ENCODE peak calls at places on chromosome 11, in five cellular contexts. One of them, this sample, is unnamed.

GRCh38 chr11:65132988-65133700 is 1.2 kb downstream of the SYVN1 start:
- DNase-seq in mammary epithelial cell: peak; percentile 67
- DNase-seq in adrenal gland: peak; percentile 58
- DNase-seq in ovary: peak; percentile 40
- DNase-seq in heart right ventricle: peak; percentile 20
- DNase-seq in this sample: no peak

GRCh38 chr11:118321386-118322082 is 17.0 kb downstream of the CD3E start:
- DNase-seq in mammary epithelial cell: no peak
- DNase-seq in adrenal gland: no peak
- DNase-seq in ovary: no peak
- DNase-seq in heart right ventricle: no peak
- DNase-seq in this sample: no peak

GRCh38 chr11:94932503-94932902 is 40.9 kb downstream of the CWC15 start:
- DNase-seq in mammary epithelial cell: no peak
- DNase-seq in adrenal gland: no peak
- DNase-seq in ovary: no peak
- DNase-seq in heart right ventricle: no peak
- DNase-seq in this sample: no peak

GRCh38 chr11:33735426-33736147 is 636 bp downstream of the CD59 start:
- DNase-seq in mammary epithelial cell: peak; percentile 54
- DNase-seq in adrenal gland: peak; percentile 38
- DNase-seq in ovary: peak; percentile 30
- DNase-seq in heart right ventricle: no peak
- DNase-seq in this sample: no peak

GRCh38 chr11:12600829-12601228 is 73.4 kb upstream of the TEAD1 start:
- DNase-seq in mammary epithelial cell: no peak
- DNase-seq in adrenal gland: no peak
- DNase-seq in ovary: no peak
- DNase-seq in heart right ventricle: no peak
- DNase-seq in this sample: no peak

GRCh38 chr11:120324932-120325810 is at the start of gene TLCD5:
- DNase-seq in mammary epithelial cell: peak; percentile 60
- DNase-seq in adrenal gland: peak; percentile 73
- DNase-seq in ovary: peak; percentile 78
- DNase-seq in heart right ventricle: peak; percentile 76
- DNase-seq in this sample: peak; percentile 83

GRCh38 chr11:23288001-23288783 is 427.9 kb upstream of the CCDC179 start:
- DNase-seq in mammary epithelial cell: peak; percentile 72
- DNase-seq in adrenal gland: peak; percentile 33
- DNase-seq in ovary: no peak
- DNase-seq in heart right ventricle: no peak
- DNase-seq in this sample: no peak

GRCh38 chr11:41456288-41456687 is 3.2 kb downstream of the LRRC4C start:
- DNase-seq in mammary epithelial cell: no peak
- DNase-seq in adrenal gland: no peak
- DNase-seq in ovary: no peak
- DNase-seq in heart right ventricle: no peak
- DNase-seq in this sample: no peak

GRCh38 chr11:11742486-11742885 is 99.3 kb upstream of the USP47 start:
- DNase-seq in mammary epithelial cell: no peak
- DNase-seq in adrenal gland: no peak
- DNase-seq in ovary: no peak
- DNase-seq in heart right ventricle: no peak
- DNase-seq in this sample: no peak

GRCh38 chr11:82523141-82523540 is 210.5 kb downstream of the FAM181B start:
- DNase-seq in mammary epithelial cell: no peak
- DNase-seq in adrenal gland: peak; percentile 8
- DNase-seq in ovary: peak; percentile 24
- DNase-seq in heart right ventricle: no peak
- DNase-seq in this sample: no peak

GRCh38 chr11:106329273-106330018 is 252.0 kb downstream of the AASDHPPT start:
- DNase-seq in mammary epithelial cell: no peak
- DNase-seq in adrenal gland: no peak
- DNase-seq in ovary: no peak
- DNase-seq in heart right ventricle: no peak
- DNase-seq in this sample: no peak

GRCh38 chr11:120564573-120565301 is 53.2 kb downstream of the GRIK4 start:
- DNase-seq in mammary epithelial cell: no peak
- DNase-seq in adrenal gland: peak; percentile 82
- DNase-seq in ovary: peak; percentile 55
- DNase-seq in heart right ventricle: peak; percentile 51
- DNase-seq in this sample: peak; percentile 63

GRCh38 chr11:13339196-13340153 is 61.9 kb downstream of the BMAL1 start:
- DNase-seq in mammary epithelial cell: peak; percentile 83
- DNase-seq in adrenal gland: peak; percentile 39
- DNase-seq in ovary: peak; percentile 37
- DNase-seq in heart right ventricle: no peak
- DNase-seq in this sample: no peak

GRCh38 chr11:16958833-16959232 is 55.4 kb downstream of the PLEKHA7 start:
- DNase-seq in mammary epithelial cell: no peak
- DNase-seq in adrenal gland: no peak
- DNase-seq in ovary: no peak
- DNase-seq in heart right ventricle: no peak
- DNase-seq in this sample: no peak

GRCh38 chr11:17516551-17517150 is 27.6 kb downstream of the USH1C start:
- DNase-seq in mammary epithelial cell: no peak
- DNase-seq in adrenal gland: no peak
- DNase-seq in ovary: no peak
- DNase-seq in heart right ventricle: no peak
- DNase-seq in this sample: no peak

GRCh38 chr11:66438504-66439466 is at the start of gene MRPL11:
- DNase-seq in mammary epithelial cell: peak; percentile 90
- DNase-seq in adrenal gland: peak; percentile 88
- DNase-seq in ovary: peak; percentile 85
- DNase-seq in heart right ventricle: peak; percentile 92
- DNase-seq in this sample: peak; percentile 53

GRCh38 chr11:78731008-78731407 is 156.3 kb upstream of the NARS2 start:
- DNase-seq in mammary epithelial cell: no peak
- DNase-seq in adrenal gland: no peak
- DNase-seq in ovary: no peak
- DNase-seq in heart right ventricle: no peak
- DNase-seq in this sample: no peak

DNA sequence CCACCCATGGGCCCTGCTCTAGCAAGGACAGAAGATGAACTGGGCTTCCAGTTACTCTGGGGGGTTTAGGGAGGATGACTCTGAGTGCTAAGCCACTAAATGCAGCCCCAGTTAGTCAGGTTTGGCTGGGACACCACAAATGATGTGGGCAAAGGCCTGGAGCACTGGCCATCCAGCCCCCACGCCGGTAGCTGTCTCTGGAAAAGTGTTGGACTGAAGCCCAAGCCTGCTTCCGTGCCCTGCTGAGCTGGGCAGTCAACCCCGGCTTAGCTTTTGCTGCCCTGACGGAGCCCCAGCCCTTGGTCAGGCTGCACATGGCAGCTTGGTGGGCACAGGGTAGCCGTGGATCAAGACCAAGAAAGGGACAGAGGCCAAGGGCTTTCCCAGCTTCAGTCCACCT is 5.7 kb upstream of the GSTP1 start:
- DNase-seq in mammary epithelial cell: no peak
- DNase-seq in adrenal gland: no peak
- DNase-seq in ovary: no peak
- DNase-seq in heart right ventricle: no peak
- DNase-seq in this sample: no peak
- H3K4me1 ChIP-seq in mammary epithelial cell: peaks cover 8% of the 10 kb centered on the region
- H3K4me1 ChIP-seq in adrenal gland: no peaks in the 10 kb centered on the region
- H3K4me1 ChIP-seq in ovary: no peaks in the 10 kb centered on the region
- H3K4me1 ChIP-seq in heart right ventricle: peaks cover 4% of the 10 kb centered on the region
- H3K4me1 ChIP-seq in this sample: no peaks in the 10 kb centered on the region

GRCh38 chr11:31783264-31783663 is 27.9 kb downstream of the PAX6 start:
- DNase-seq in mammary epithelial cell: no peak
- DNase-seq in adrenal gland: no peak
- DNase-seq in ovary: no peak
- DNase-seq in heart right ventricle: no peak
- DNase-seq in this sample: no peak

GRCh38 chr11:31784645-31785044 is 26.5 kb downstream of the PAX6 start:
- DNase-seq in mammary epithelial cell: no peak
- DNase-seq in adrenal gland: no peak
- DNase-seq in ovary: no peak
- DNase-seq in heart right ventricle: no peak
- DNase-seq in this sample: no peak

GRCh38 chr11:31790649-31791048 is 20.5 kb downstream of the PAX6 start:
- DNase-seq in mammary epithelial cell: no peak
- DNase-seq in adrenal gland: no peak
- DNase-seq in ovary: no peak
- DNase-seq in heart right ventricle: no peak
- DNase-seq in this sample: no peak

GRCh38 chr11:31786996-31787685 is 24.0 kb downstream of the PAX6 start:
- DNase-seq in mammary epithelial cell: no peak
- DNase-seq in adrenal gland: no peak
- DNase-seq in ovary: no peak
- DNase-seq in heart right ventricle: no peak
- DNase-seq in this sample: no peak

GRCh38 chr11:31788066-31788465 is 23.1 kb downstream of the PAX6 start:
- DNase-seq in mammary epithelial cell: no peak
- DNase-seq in adrenal gland: no peak
- DNase-seq in ovary: no peak
- DNase-seq in heart right ventricle: no peak
- DNase-seq in this sample: no peak
- H3K27me3 ChIP-seq in mammary epithelial cell: no peaks in the 10 kb centered on the region
- H3K27me3 ChIP-seq in adrenal gland: no peaks in the 10 kb centered on the region
- H3K27me3 ChIP-seq in ovary: no peaks in the 10 kb centered on the region
- H3K27me3 ChIP-seq in heart right ventricle: peaks cover 7% of the 10 kb centered on the region
- H3K27me3 ChIP-seq in this sample: no peaks in the 10 kb centered on the region

DNA sequence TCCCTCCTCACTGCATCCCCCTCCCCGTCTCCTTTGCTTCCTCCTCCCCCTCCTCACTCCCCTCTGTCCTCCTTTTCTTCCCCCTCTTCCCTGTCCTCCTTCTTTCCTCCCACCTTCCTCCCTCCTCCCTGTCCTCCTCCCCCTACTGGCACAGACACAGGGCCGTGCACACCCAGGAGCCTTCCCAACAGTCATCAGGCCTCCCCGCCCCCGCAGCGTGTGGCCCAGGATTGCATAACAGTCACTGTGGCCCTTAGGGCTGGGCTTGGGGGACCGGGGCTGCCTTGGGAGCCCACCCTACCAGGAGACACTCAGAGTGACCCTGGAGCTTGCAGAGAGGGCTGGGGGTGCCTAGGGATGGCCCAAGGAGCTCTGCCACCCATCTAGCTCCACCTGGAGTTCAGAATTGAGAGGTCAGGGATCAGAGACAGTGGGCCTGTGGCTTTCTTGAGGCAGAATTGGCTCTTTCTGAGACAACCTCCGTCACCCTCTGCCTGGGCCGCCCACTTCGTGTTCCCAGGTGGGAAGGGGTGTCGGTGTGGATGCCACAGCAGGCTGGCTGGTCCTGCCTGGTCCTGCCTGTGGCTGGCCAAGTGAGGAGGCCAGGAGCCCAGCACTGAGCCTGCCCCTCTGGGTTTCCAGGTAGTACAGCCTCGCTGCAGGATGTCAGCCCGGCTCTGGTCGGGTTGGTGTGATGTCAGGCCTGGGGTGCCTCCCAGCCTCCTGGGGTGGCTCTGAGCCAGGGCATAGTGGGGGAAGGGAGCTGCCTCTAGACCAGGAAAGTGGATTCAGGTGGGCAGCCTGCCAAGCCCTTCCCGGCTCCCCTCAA is 1.6 kb downstream of the SPI1 start:
- DNase-seq in mammary epithelial cell: no peak
- DNase-seq in adrenal gland: peak; percentile 67
- DNase-seq in ovary: no peak
- DNase-seq in heart right ventricle: no peak
- DNase-seq in this sample: no peak
- TF ChIP-seq CTCF in mammary epithelial cell: no peak
- TF ChIP-seq CTCF in adrenal gland: no peak
- TF ChIP-seq CTCF in ovary: no peak
- TF ChIP-seq CTCF in heart right ventricle: no peak
- TF ChIP-seq CTCF in this sample: no peak

GRCh38 chr11:454043-454442 is 4.0 kb downstream of the PTDSS2 start:
- DNase-seq in mammary epithelial cell: no peak
- DNase-seq in adrenal gland: no peak
- DNase-seq in ovary: no peak
- DNase-seq in heart right ventricle: no peak
- DNase-seq in this sample: no peak
- H3K4me1 ChIP-seq in mammary epithelial cell: peaks cover 19% of the 10 kb centered on the region
- H3K4me1 ChIP-seq in adrenal gland: peaks cover 29% of the 10 kb centered on the region
- H3K4me1 ChIP-seq in ovary: peaks cover 2% of the 10 kb centered on the region
- H3K4me1 ChIP-seq in heart right ventricle: peaks cover 18% of the 10 kb centered on the region
- H3K4me1 ChIP-seq in this sample: peaks cover 7% of the 10 kb centered on the region

DNA sequence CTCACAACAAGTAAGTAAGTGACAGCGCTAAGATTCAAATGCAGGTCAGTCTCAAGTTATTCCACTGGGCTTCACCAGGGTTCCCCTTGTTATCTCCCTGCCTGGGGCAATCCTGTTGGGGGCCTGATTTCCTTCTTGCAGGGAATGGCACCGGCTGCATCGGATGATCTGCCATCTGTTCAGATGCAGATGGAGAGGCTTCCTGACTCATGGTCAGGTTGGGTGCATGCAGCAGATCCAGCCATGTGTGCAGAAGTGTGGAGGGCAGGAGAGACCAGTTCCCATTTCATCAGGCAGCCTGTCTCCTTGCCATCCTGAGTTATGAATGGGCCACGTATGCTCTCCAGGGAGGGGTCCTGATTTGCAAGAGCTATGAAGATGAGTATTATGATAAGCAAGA is 161.2 kb upstream of the PLET1 start:
- DNase-seq in mammary epithelial cell: no peak
- DNase-seq in adrenal gland: no peak
- DNase-seq in ovary: no peak
- DNase-seq in heart right ventricle: no peak
- DNase-seq in this sample: no peak
- H3K27me3 ChIP-seq in mammary epithelial cell: peaks cover 2% of the 10 kb centered on the region
- H3K27me3 ChIP-seq in adrenal gland: no peaks in the 10 kb centered on the region
- H3K27me3 ChIP-seq in ovary: no peaks in the 10 kb centered on the region
- H3K27me3 ChIP-seq in heart right ventricle: no peaks in the 10 kb centered on the region
- H3K27me3 ChIP-seq in this sample: no peaks in the 10 kb centered on the region

DNA sequence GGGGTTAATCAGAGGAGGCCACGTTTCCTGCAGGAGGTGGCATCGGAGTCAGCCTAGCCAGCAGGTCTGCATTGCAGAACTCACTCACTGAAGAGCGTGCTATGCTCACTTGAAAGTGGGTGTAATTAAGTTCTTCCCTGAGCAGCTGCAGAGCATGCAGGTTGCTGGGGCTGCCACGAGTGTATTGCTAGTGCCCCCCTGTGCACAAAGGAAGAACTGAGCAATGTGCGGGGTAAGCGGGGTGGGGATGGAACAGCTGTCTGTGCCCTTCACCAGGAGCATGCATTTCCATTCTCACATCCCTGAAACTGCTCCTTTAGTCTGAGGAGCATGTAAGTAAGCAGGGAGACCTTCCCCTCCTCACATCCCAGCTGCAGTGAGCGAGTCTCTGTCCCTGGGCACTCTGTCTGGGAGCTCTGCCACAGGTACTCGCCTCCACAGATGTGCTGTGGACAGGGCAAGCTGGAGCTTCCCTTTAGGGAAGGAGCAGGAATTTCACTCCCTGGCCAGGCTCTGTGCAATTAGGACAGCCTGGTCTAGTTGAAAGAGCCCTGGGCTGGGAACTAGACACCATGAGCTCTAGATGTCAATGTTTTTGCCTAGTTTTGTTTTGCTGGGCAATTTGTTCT is 1031.8 kb downstream of the NTM start:
- DNase-seq in mammary epithelial cell: peak; percentile 39
- DNase-seq in adrenal gland: peak; percentile 4
- DNase-seq in ovary: no peak
- DNase-seq in heart right ventricle: peak; percentile 17
- DNase-seq in this sample: no peak
- TF ChIP-seq CTCF in mammary epithelial cell: peak; percentile 62
- TF ChIP-seq CTCF in adrenal gland: no peak
- TF ChIP-seq CTCF in ovary: no peak
- TF ChIP-seq CTCF in heart right ventricle: peak; percentile 33
- TF ChIP-seq CTCF in this sample: no peak

GRCh38 chr11:9687736-9688494 is 24.0 kb downstream of the SWAP70 start:
- DNase-seq in mammary epithelial cell: no peak
- DNase-seq in adrenal gland: peak; percentile 47
- DNase-seq in ovary: no peak
- DNase-seq in heart right ventricle: no peak
- DNase-seq in this sample: no peak
- H3K4me1 ChIP-seq in mammary epithelial cell: peaks cover 47% of the 10 kb centered on the region
- H3K4me1 ChIP-seq in adrenal gland: peaks cover 40% of the 10 kb centered on the region
- H3K4me1 ChIP-seq in ovary: peaks cover 2% of the 10 kb centered on the region
- H3K4me1 ChIP-seq in heart right ventricle: peaks cover 32% of the 10 kb centered on the region
- H3K4me1 ChIP-seq in this sample: peaks cover 10% of the 10 kb centered on the region

This sample was measured in ascending aorta.